ENCODE peak calls at places on chromosomes 11 and 22, in eight cellular contexts. Z is spleen, J is heart left ventricle, A is A673, H is PC-3, K is SJSA1, R is A549, C is foreskin keratinocyte. L is an unnamed sample.

GRCh38 chr11:12232819-12233601 is 122.6 kb downstream of the MICAL2 start:
- DNase-seq in Z (no peak), J (no peak), A (no peak), H (peak), K (peak), R (peak), C (peak), L (no peak)

GRCh38 chr11:46299425-46300067 is 22.1 kb downstream of the CREB3L1 start:
- DNase-seq in Z (no peak), J (no peak), A (no peak), H (peak), K (peak), R (peak), C (no peak), L (no peak)

GRCh38 chr11:100619484-100619883 is 67.6 kb upstream of the ARHGAP42 start:
- DNase-seq in Z (no peak), J (no peak), A (peak), H (peak), K (no peak), R (no peak), C (no peak), L (no peak)

GRCh38 chr22:46587492-46588278 is 32.5 kb upstream of the GRAMD4 start:
- DNase-seq in Z (peak), J (peak), A (no peak), H (no peak), K (no peak), R (no peak), C (no peak), L (peak)

GRCh38 chr11:84390441-84391078 is 1104.4 kb upstream of the CCDC90B start:
- DNase-seq in Z (no peak), J (no peak), A (peak), H (peak), K (no peak), R (no peak), C (peak), L (no peak)

GRCh38 chr11:14577835-14578529 is 57.8 kb upstream of the PSMA1 start:
- DNase-seq in Z (no peak), J (no peak), A (no peak), H (no peak), K (no peak), R (no peak), C (no peak), L (peak)

GRCh38 chr11:94933225-94934130 is 39.9 kb downstream of the CWC15 start:
- DNase-seq in Z (no peak), J (peak), A (peak), H (peak), K (peak), R (no peak), C (peak), L (no peak)

GRCh38 chr11:134901955-134902707 is 490.1 kb upstream of the B3GAT1 start:
- DNase-seq in Z (no peak), J (no peak), A (no peak), H (no peak), K (no peak), R (no peak), C (no peak), L (no peak)

GRCh38 chr22:26174280-26174679 is 5.0 kb downstream of the SEZ6L start:
- DNase-seq in Z (no peak), J (no peak), A (peak), H (peak), K (no peak), R (peak), C (no peak), L (no peak)

GRCh38 chr11:131530411-131530810 is 160.0 kb downstream of the NTM start:
- DNase-seq in Z (no peak), J (no peak), A (no peak), H (no peak), K (no peak), R (no peak), C (no peak), L (no peak)

GRCh38 chr22:46758867-46759290 is 3.6 kb upstream of the TBC1D22A start:
- DNase-seq in Z (peak), J (peak), A (peak), H (peak), K (peak), R (peak), C (peak), L (no peak)

GRCh38 chr22:46551996-46552395 is 14.6 kb upstream of the CELSR1 start:
- DNase-seq in Z (peak), J (no peak), A (no peak), H (no peak), K (no peak), R (no peak), C (no peak), L (no peak)

GRCh38 chr11:10322830-10323792 is 18.2 kb downstream of the ADM start:
- DNase-seq in Z (no peak), J (peak), A (peak), H (peak), K (peak), R (peak), C (peak), L (no peak)

GRCh38 chr11:65793144-65793581 is 6.3 kb downstream of the OVOL1 start:
- DNase-seq in Z (no peak), J (no peak), A (no peak), H (peak), K (no peak), R (no peak), C (peak), L (no peak)

GRCh38 chr22:39898997-39899396 is 1.9 kb upstream of the GRAP2 start:
- DNase-seq in Z (no peak), J (no peak), A (peak), H (no peak), K (no peak), R (no peak), C (no peak), L (no peak)

GRCh38 chr22:34055525-34056200 is 135.4 kb upstream of the LARGE1 start:
- DNase-seq in Z (no peak), J (no peak), A (peak), H (no peak), K (no peak), R (peak), C (no peak), L (no peak)

GRCh38 chr22:49656291-49656851 is 171.3 kb downstream of the BRD1 start:
- DNase-seq in Z (peak), J (no peak), A (no peak), H (no peak), K (no peak), R (no peak), C (no peak), L (no peak)
- H3K27ac ChIP-seq in Z (peak), J (peak), A (no peak), H (no peak), K (no peak), R (no peak), C (no peak), L (no peak)

GRCh38 chr11:62615521-62615920 is 2.5 kb downstream of the ROM1 start:
- DNase-seq in Z (no peak), J (no peak), A (no peak), H (no peak), K (no peak), R (no peak), C (no peak), L (no peak)
- H3K27ac ChIP-seq in Z (no peak), J (no peak), A (no peak), H (no peak), K (no peak), R (no peak), C (no peak), L (no peak)

DNA sequence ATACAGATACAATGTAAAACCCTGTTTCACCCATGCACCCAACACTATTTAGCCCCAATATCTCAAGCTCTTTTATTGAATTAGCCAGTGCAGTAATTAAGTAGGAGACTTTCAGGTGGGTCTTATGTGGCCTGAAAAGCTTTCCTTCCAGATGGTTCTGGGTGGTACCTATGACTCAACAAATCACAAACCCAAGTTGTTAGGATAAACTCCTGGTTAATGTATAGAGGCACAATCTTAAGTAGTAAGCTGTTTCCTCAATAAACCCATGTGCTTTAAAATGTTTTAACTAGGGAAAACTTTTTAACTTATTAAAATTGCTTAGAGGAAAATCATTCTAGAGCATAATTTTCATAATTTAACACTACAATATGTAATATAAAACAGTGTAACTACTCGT is 13.2 kb downstream of the PRDM10 start:
- DNase-seq in Z (no peak), J (no peak), A (no peak), H (no peak), K (no peak), R (no peak), C (no peak), L (no peak)
- H3K27ac ChIP-seq in Z (no peak), J (no peak), A (no peak), H (no peak), K (no peak), R (no peak), C (no peak), L (no peak)

DNA sequence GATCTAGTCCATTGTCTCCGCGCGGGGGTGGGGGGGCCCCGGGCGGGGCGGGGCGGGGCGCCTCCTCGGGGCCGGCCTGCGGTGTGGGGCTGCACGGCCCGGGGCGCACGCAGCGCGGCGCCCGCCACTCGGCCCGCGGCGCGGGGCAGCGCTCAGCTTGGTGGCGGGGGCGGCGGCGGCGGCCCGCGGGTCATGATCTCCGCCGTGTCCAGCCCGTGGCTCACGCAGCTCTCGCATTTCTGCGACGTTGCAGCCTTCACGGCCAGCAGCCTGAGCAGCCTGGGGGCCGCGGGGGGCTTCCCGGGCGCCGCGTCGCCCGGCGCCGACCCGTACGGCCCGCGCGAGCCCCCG is at the start of gene TBX1:
- DNase-seq in Z (no peak), J (no peak), A (no peak), H (peak), K (no peak), R (no peak), C (no peak), L (no peak)
- H3K27ac ChIP-seq in Z (no peak), J (no peak), A (no peak), H (peak), K (no peak), R (peak), C (no peak), L (no peak)

GRCh38 chr11:30345644-30346043 is 22.7 kb downstream of the ARL14EP start:
- DNase-seq in Z (no peak), J (no peak), A (peak), H (no peak), K (no peak), R (no peak), C (no peak), L (no peak)

GRCh38 chr11:30348035-30348434 is 25.1 kb downstream of the ARL14EP start:
- DNase-seq in Z (no peak), J (no peak), A (no peak), H (no peak), K (no peak), R (no peak), C (no peak), L (no peak)

GRCh38 chr11:30346068-30346688 is 23.3 kb downstream of the ARL14EP start:
- DNase-seq in Z (no peak), J (no peak), A (peak), H (peak), K (peak), R (peak), C (peak), L (no peak)

GRCh38 chr11:30344085-30344484 is 21.2 kb downstream of the ARL14EP start:
- DNase-seq in Z (no peak), J (no peak), A (no peak), H (no peak), K (no peak), R (no peak), C (no peak), L (no peak)

GRCh38 chr11:30342736-30343166 is 19.8 kb downstream of the ARL14EP start:
- DNase-seq in Z (no peak), J (no peak), A (no peak), H (no peak), K (no peak), R (no peak), C (no peak), L (no peak)
- H3K27ac ChIP-seq in Z (peak), J (no peak), A (no peak), H (no peak), K (no peak), R (no peak), C (no peak), L (no peak)

GRCh38 chr11:74018331-74019005 is 9.6 kb upstream of the UCP3 start:
- DNase-seq in Z (no peak), J (peak), A (no peak), H (peak), K (no peak), R (no peak), C (no peak), L (no peak)

GRCh38 chr11:74015919-74016684 is 7.2 kb upstream of the UCP3 start:
- DNase-seq in Z (no peak), J (no peak), A (no peak), H (no peak), K (no peak), R (no peak), C (no peak), L (no peak)

GRCh38 chr11:74019104-74019738 is 10.3 kb upstream of the UCP3 start:
- DNase-seq in Z (no peak), J (no peak), A (no peak), H (no peak), K (no peak), R (no peak), C (no peak), L (no peak)

GRCh38 chr11:74019860-74020259 is 11.0 kb upstream of the UCP3 start:
- DNase-seq in Z (no peak), J (no peak), A (no peak), H (no peak), K (no peak), R (no peak), C (no peak), L (no peak)

GRCh38 chr11:74017631-74018030 is 8.7 kb upstream of the UCP3 start:
- DNase-seq in Z (no peak), J (no peak), A (no peak), H (no peak), K (no peak), R (no peak), C (no peak), L (no peak)
- H3K27ac ChIP-seq in Z (peak), J (peak), A (no peak), H (no peak), K (no peak), R (no peak), C (no peak), L (no peak)

L was measured in CD4-positive, alpha-beta T cell.